ENCODE peak calls at places on chromosomes 1 and 21, in four cellular contexts. O is heart left ventricle, L is astrocyte of the cerebellum, R is neural progenitor cell. N is an unnamed sample.

GRCh38 chr1:43951021-43951985 is 4.6 kb downstream of the IPO13 start:
- DNase-seq in O (no peak), L (no peak), R (no peak), N (peak)

GRCh38 chr1:234362558-234362957 is 10.7 kb upstream of the COA6 start:
- DNase-seq in O (no peak), L (no peak), R (no peak), N (no peak)

GRCh38 chr1:172451002-172451443 is 7.2 kb upstream of the PIGC start:
- DNase-seq in O (no peak), L (peak), R (no peak), N (no peak)

GRCh38 chr1:153192697-153193096 is 10.5 kb upstream of the LELP1 start:
- DNase-seq in O (no peak), L (no peak), R (peak), N (no peak)

GRCh38 chr1:241101622-241102021 is 255.4 kb downstream of the RGS7 start:
- DNase-seq in O (no peak), L (no peak), R (peak), N (no peak)

GRCh38 chr1:100642826-100643225 is 76.7 kb upstream of the VCAM1 start:
- DNase-seq in O (no peak), L (no peak), R (no peak), N (peak)

GRCh38 chr21:45991606-45992301 is 10.2 kb downstream of the COL6A1 start:
- DNase-seq in O (peak), L (no peak), R (no peak), N (peak)

GRCh38 chr21:31713973-31714740 is 17.8 kb downstream of the SCAF4 start:
- DNase-seq in O (no peak), L (no peak), R (no peak), N (peak)

GRCh38 chr21:17848228-17848627 is 29.1 kb upstream of the C21orf91 start:
- DNase-seq in O (peak), L (peak), R (no peak), N (peak)

GRCh38 chr1:155934933-155935590 is 849 bp upstream of the KHDC4 start:
- DNase-seq in O (no peak), L (no peak), R (no peak), N (peak)

GRCh38 chr1:226679303-226679702 is 59.8 kb downstream of the ITPKB start:
- DNase-seq in O (no peak), L (no peak), R (no peak), N (no peak)

GRCh38 chr1:226679853-226680516 is 59.1 kb downstream of the ITPKB start:
- DNase-seq in O (peak), L (peak), R (peak), N (no peak)

GRCh38 chr1:226678701-226679100 is 60.4 kb downstream of the ITPKB start:
- DNase-seq in O (no peak), L (no peak), R (no peak), N (no peak)

GRCh38 chr1:226681652-226682493 is 57.2 kb downstream of the ITPKB start:
- DNase-seq in O (no peak), L (no peak), R (no peak), N (no peak)

GRCh38 chr1:226680653-226681052 is 58.4 kb downstream of the ITPKB start:
- DNase-seq in O (no peak), L (no peak), R (peak), N (no peak)
- H3K4me3 ChIP-seq in O (peak), L (peak), R (peak), N (peak)

GRCh38 chr1:7705908-7706216 is 65.2 kb upstream of the VAMP3 start:
- DNase-seq in O (no peak), L (no peak), R (no peak), N (no peak)

GRCh38 chr1:7705048-7705907 is 65.8 kb upstream of the VAMP3 start:
- DNase-seq in O (no peak), L (no peak), R (peak), N (no peak)

GRCh38 chr1:7702365-7702764 is 68.7 kb upstream of the VAMP3 start:
- DNase-seq in O (no peak), L (no peak), R (peak), N (no peak)

GRCh38 chr1:7703321-7704213 is 67.5 kb upstream of the VAMP3 start:
- DNase-seq in O (no peak), L (no peak), R (peak), N (no peak)

GRCh38 chr1:7704214-7705047 is 66.7 kb upstream of the VAMP3 start:
- DNase-seq in O (peak), L (peak), R (peak), N (peak)
- H3K4me3 ChIP-seq in O (peak), L (peak), R (peak), N (no peak)

GRCh38 chr1:107140703-107141490 is at the start of gene NTNG1:
- DNase-seq in O (peak), L (no peak), R (peak), N (peak)
- H3K4me3 ChIP-seq in O (peak), L (peak), R (peak), N (peak)

DNA sequence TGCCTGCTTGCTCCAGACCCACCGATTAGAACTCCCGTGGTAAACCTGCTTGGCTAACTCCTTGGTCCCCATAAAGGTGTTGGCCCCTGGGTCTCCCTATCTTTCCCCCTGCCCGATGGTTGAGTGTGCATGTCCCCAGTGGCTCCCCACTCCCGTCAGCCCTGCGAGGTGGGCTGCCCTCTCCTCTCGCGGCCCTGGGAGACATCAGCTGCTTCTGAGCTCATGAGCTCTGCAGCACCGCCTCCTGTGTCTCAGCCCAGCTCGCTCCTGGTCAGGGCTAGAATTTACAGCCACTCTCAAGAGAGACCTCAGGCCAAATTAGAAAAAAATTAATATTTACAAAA is 15.9 kb upstream of the ZBTB21 start:
- DNase-seq in O (no peak), L (no peak), R (no peak), N (peak)
- H3K4me3 ChIP-seq in O (no peak), L (no peak), R (no peak), N (no peak)

DNA sequence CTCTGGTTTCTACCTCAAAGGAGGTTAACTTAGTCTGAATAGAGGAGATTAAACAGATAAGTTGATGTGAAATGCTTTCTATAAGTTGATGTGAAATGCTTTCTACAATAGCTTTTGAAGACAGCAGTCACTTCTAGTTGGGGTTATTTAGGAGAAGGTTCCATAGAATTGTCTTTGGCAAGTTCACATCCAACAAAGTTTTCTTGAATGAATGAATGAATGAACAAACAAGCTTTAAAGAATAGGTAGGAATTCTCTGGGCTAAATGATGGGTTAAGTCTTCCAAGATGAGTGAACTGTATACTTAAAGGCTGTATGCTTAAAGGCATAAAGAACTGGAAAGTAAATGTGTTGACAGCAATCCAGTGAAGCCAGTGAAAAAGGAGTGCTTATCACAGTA is 1.9 kb downstream of the CDC73 start:
- DNase-seq in O (no peak), L (no peak), R (no peak), N (no peak)
- H3K4me3 ChIP-seq in O (peak), L (peak), R (peak), N (peak)

N was measured in osteoblast.